ENCODE peak calls at places on chromosomes 16 and 17, in eight cellular contexts. Y is stimulated activated CD4-positive, alpha-beta T cell treated with anti-CD3 and anti-CD28 coated beads, Interleukin-2, amount 100 ng/mL, for 48 hours; O is heart right ventricle; E is hypothalamus; K is NCI-H345; W is AG04450; M is PC-9; B is activated T-helper 1 cell treated with anti-CD3 and anti-CD28 coated beads, Interleukin-12 subunit alpha, Interleukin-12 subunit beta, Interleukin-2, Interleukin-4 antibody, amounts not matched to agents 30 ng/mL and 10 ng/mL and 1 ng/mL, durations not matched to agents 14 hours and 24 hours and 36 hours. D is an unnamed sample.

GRCh38 chr17:13518271-13519000 is 83.3 kb downstream of the HS3ST3A1 start:
- DNase-seq in Y (no peak), O (no peak), E (no peak), K (no peak), W (peak; percentile 82), M (no peak), B (no peak), D (no peak)

GRCh38 chr16:78230832-78231231 is 131.4 kb downstream of the WWOX start:
- DNase-seq in Y (no peak), O (no peak), E (no peak), K (no peak), W (no peak), M (no peak), B (no peak), D (no peak)

GRCh38 chr17:10118788-10119130 is 79.6 kb downstream of the GAS7 start:
- DNase-seq in Y (no peak), O (no peak), E (no peak), K (no peak), W (no peak), M (no peak), B (no peak), D (no peak)

GRCh38 chr17:44355310-44355640 is 8.4 kb downstream of the FAM171A2 start:
- DNase-seq in Y (no peak), O (no peak), E (no peak), K (no peak), W (no peak), M (no peak), B (no peak), D (no peak)

GRCh38 chr16:10584956-10585561 is 4.7 kb upstream of the EMP2 start:
- DNase-seq in Y (no peak), O (no peak), E (no peak), K (no peak), W (no peak), M (no peak), B (no peak), D (no peak)

GRCh38 chr17:81636505-81637288 is at the start of the genes NPLOC4 and TSPAN10:
- DNase-seq in Y (peak; percentile 83), O (peak; percentile 90), E (peak; percentile 72), K (peak; percentile 90), W (peak; percentile 63), M (peak; percentile 92), B (peak; percentile 81), D (peak; percentile 57)

GRCh38 chr16:88700636-88701482 is 5.3 kb downstream of the RNF166 start:
- DNase-seq in Y (peak; percentile 85), O (peak; percentile 91), E (peak; percentile 33), K (no peak), W (peak; percentile 46), M (no peak), B (peak; percentile 92), D (peak; percentile 65)

GRCh38 chr16:3999479-3999868 is 116.8 kb downstream of the ADCY9 start:
- DNase-seq in Y (no peak), O (peak; percentile 63), E (no peak), K (no peak), W (peak; percentile 46), M (no peak), B (no peak), D (no peak)

GRCh38 chr17:29835438-29836351 is 94.3 kb downstream of the SSH2 start:
- DNase-seq in Y (no peak), O (no peak), E (no peak), K (no peak), W (no peak), M (no peak), B (no peak), D (no peak)

GRCh38 chr17:44693609-44694008 is 4.0 kb upstream of the CCDC43 start:
- DNase-seq in Y (no peak), O (no peak), E (no peak), K (no peak), W (no peak), M (no peak), B (no peak), D (no peak)

GRCh38 chr17:40322417-40323315 is 13.7 kb downstream of the RARA start:
- DNase-seq in Y (peak; percentile 77), O (peak; percentile 66), E (no peak), K (peak; percentile 33), W (no peak), M (peak; percentile 59), B (peak; percentile 89), D (no peak)

GRCh38 chr16:58306327-58306726 is 11.5 kb upstream of the PRSS54 start:
- DNase-seq in Y (peak; percentile 48), O (no peak), E (no peak), K (no peak), W (no peak), M (peak; percentile 28), B (peak; percentile 3), D (no peak)

D was measured in smooth muscle cell of the brain vasculature.